ENCODE peak calls at places on chromosomes 1 and 21, in seven cellular contexts. P, C, N, V, Z, O and W are unnamed samples.

GRCh38 chr1:230877139-230877923 is 9.0 kb upstream of the C1orf198 start:
- DNase-seq in N (no peak), Z (no peak), O (no peak), P (no peak), V (no peak), C (no peak), W (no peak)

GRCh38 chr1:87897486-87897885 is 568.8 kb downstream of the LMO4 start:
- DNase-seq in P (no peak), N (no peak), C (no peak), O (no peak), V (no peak), Z (no peak), W (no peak)

GRCh38 chr21:36229181-36229580 is 72.6 kb downstream of the DOP1B start:
- DNase-seq in O (no peak), Z (no peak), C (no peak), P (no peak), V (no peak), N (no peak), W (no peak)

GRCh38 chr1:89804646-89805237 is 16.1 kb upstream of the LRRC8D start:
- DNase-seq in O (peak; percentile 91), Z (peak; percentile 78), N (no peak), C (peak; percentile 71), P (peak; percentile 82), V (peak; percentile 72), W (peak; percentile 69)

GRCh38 chr1:158930504-158930903 is 848 bp upstream of the PYHIN1 start:
- DNase-seq in V (no peak), N (no peak), Z (peak; percentile 9), C (peak; percentile 8), P (no peak), O (peak; percentile 22), W (no peak)

GRCh38 chr1:23590058-23590783 is 30.9 kb upstream of the ID3 start:
- DNase-seq in V (no peak), O (no peak), P (no peak), C (no peak), N (no peak), Z (no peak), W (peak; percentile 18)

GRCh38 chr21:44969965-44970755 is 30.3 kb downstream of the SLX9 start:
- DNase-seq in O (no peak), N (no peak), V (peak; percentile 48), P (no peak), Z (no peak), C (no peak), W (peak; percentile 47)

GRCh38 chr1:103525114-103525606 is 339 bp upstream of the RNPC3 start:
- DNase-seq in Z (no peak), O (no peak), P (peak; percentile 37), C (no peak), N (no peak), V (no peak), W (peak; percentile 60)

GRCh38 chr1:224456637-224456953 is 22.0 kb upstream of the WDR26 start:
- DNase-seq in N (no peak), C (no peak), P (no peak), Z (no peak), O (no peak), V (no peak), W (no peak)

GRCh38 chr1:219210067-219210466 is 36.4 kb downstream of the LYPLAL1 start:
- DNase-seq in C (no peak), V (no peak), O (no peak), Z (no peak), N (no peak), P (no peak), W (no peak)

GRCh38 chr1:227370463-227371254 is 52.4 kb upstream of the CDC42BPA start:
- DNase-seq in O (no peak), P (no peak), V (no peak), Z (no peak), C (no peak), N (no peak), W (no peak)

GRCh38 chr1:160346953-160347352 is 3.8 kb downstream of the NCSTN start:
- DNase-seq in O (no peak), N (no peak), C (no peak), Z (no peak), V (no peak), P (no peak), W (no peak)

GRCh38 chr1:169892176-169892818 is 1.4 kb downstream of the SCYL3 start:
- DNase-seq in V (no peak), C (no peak), Z (no peak), N (no peak), O (no peak), P (no peak), W (no peak)

GRCh38 chr1:6108937-6109636 is 63.4 kb downstream of the KCNAB2 start:
- DNase-seq in V (peak; percentile 63), C (no peak), O (no peak), Z (peak; percentile 12), P (peak; percentile 72), N (no peak), W (peak; percentile 64)

GRCh38 chr1:218101409-218101808 is 183.7 kb upstream of the RRP15 start:
- DNase-seq in P (no peak), V (no peak), C (no peak), O (no peak), Z (no peak), N (no peak), W (no peak)

GRCh38 chr1:233367057-233367759 is 39.7 kb downstream of the MAP3K21 start:
- DNase-seq in V (no peak), P (peak; percentile 68), Z (no peak), N (no peak), O (no peak), C (no peak), W (no peak)

GRCh38 chr1:6033986-6034749 is 11.5 kb upstream of the KCNAB2 start:
- DNase-seq in C (no peak), O (no peak), N (no peak), P (peak; percentile 87), V (no peak), Z (peak; percentile 5), W (no peak)

GRCh38 chr1:171210355-171210754 is 25.3 kb downstream of the FMO2 start:
- DNase-seq in V (no peak), N (no peak), C (no peak), P (no peak), Z (no peak), O (peak; percentile 36), W (no peak)

GRCh38 chr1:56542651-56543050 is 36.7 kb downstream of the PLPP3 start:
- DNase-seq in Z (no peak), O (no peak), N (no peak), C (no peak), V (no peak), P (no peak), W (no peak)

GRCh38 chr21:46325073-46325912 is 1.3 kb downstream of the PCNT start:
- DNase-seq in P (peak; percentile 75), O (no peak), N (no peak), V (peak; percentile 31), Z (peak; percentile 50), C (no peak), W (peak; percentile 66)

GRCh38 chr21:46301759-46302158 is 15.6 kb downstream of the YBEY start:
- DNase-seq in V (no peak), Z (no peak), O (no peak), P (no peak), C (no peak), N (no peak), W (no peak)